ENCODE peak calls at places on chromosomes 6 and 20, in seven cellular contexts. One of them, this sample, is unnamed.

GRCh38 chr6:139323511-139324445 is 32.0 kb upstream of the TXLNB start:
- DNase-seq in GOT3: no peak
- DNase-seq in NCI-H524 treated with DMSO at 0.1 percent for 48 hours: no peak
- DNase-seq in COR-L47: no peak
- DNase-seq in stimulated activated CD4-positive, alpha-beta T cell treated with anti-CD3 and anti-CD28 coated beads, Interleukin-1b, Interleukin-23, amount 100 ng/mL, for 24 hours: peak; percentile 51
- DNase-seq in stimulated activated CD8-positive, alpha-beta memory T cell treated with anti-CD3 and anti-CD28 coated beads, Interleukin-4, amount 100 ng/mL, for 24 hours: peak; percentile 61
- DNase-seq in GM20000: peak; percentile 36
- DNase-seq in this sample: peak; percentile 98

GRCh38 chr6:157787080-157787479 is 36.0 kb upstream of the SNX9 start:
- DNase-seq in COR-L47: no peak
- DNase-seq in GM20000: no peak
- DNase-seq in GOT3: no peak
- DNase-seq in stimulated activated CD4-positive, alpha-beta T cell treated with anti-CD3 and anti-CD28 coated beads, Interleukin-1b, Interleukin-23, amount 100 ng/mL, for 24 hours: no peak
- DNase-seq in stimulated activated CD8-positive, alpha-beta memory T cell treated with anti-CD3 and anti-CD28 coated beads, Interleukin-4, amount 100 ng/mL, for 24 hours: no peak
- DNase-seq in NCI-H524 treated with DMSO at 0.1 percent for 48 hours: no peak
- DNase-seq in this sample: no peak

GRCh38 chr6:47308674-47309325 is 905 bp downstream of the TNFRSF21 start:
- DNase-seq in stimulated activated CD8-positive, alpha-beta memory T cell treated with anti-CD3 and anti-CD28 coated beads, Interleukin-4, amount 100 ng/mL, for 24 hours: no peak
- DNase-seq in GOT3: no peak
- DNase-seq in NCI-H524 treated with DMSO at 0.1 percent for 48 hours: no peak
- DNase-seq in GM20000: no peak
- DNase-seq in COR-L47: no peak
- DNase-seq in stimulated activated CD4-positive, alpha-beta T cell treated with anti-CD3 and anti-CD28 coated beads, Interleukin-1b, Interleukin-23, amount 100 ng/mL, for 24 hours: no peak
- DNase-seq in this sample: no peak

GRCh38 chr6:43178951-43179830 is 2.8 kb upstream of the CUL9 start:
- DNase-seq in COR-L47: no peak
- DNase-seq in GM20000: no peak
- DNase-seq in GOT3: no peak
- DNase-seq in stimulated activated CD4-positive, alpha-beta T cell treated with anti-CD3 and anti-CD28 coated beads, Interleukin-1b, Interleukin-23, amount 100 ng/mL, for 24 hours: no peak
- DNase-seq in stimulated activated CD8-positive, alpha-beta memory T cell treated with anti-CD3 and anti-CD28 coated beads, Interleukin-4, amount 100 ng/mL, for 24 hours: no peak
- DNase-seq in NCI-H524 treated with DMSO at 0.1 percent for 48 hours: no peak
- DNase-seq in this sample: no peak

GRCh38 chr20:4748847-4749246 is 27.1 kb downstream of the PRND start:
- DNase-seq in COR-L47: peak; percentile 10
- DNase-seq in stimulated activated CD8-positive, alpha-beta memory T cell treated with anti-CD3 and anti-CD28 coated beads, Interleukin-4, amount 100 ng/mL, for 24 hours: no peak
- DNase-seq in GM20000: no peak
- DNase-seq in NCI-H524 treated with DMSO at 0.1 percent for 48 hours: no peak
- DNase-seq in GOT3: no peak
- DNase-seq in stimulated activated CD4-positive, alpha-beta T cell treated with anti-CD3 and anti-CD28 coated beads, Interleukin-1b, Interleukin-23, amount 100 ng/mL, for 24 hours: no peak
- DNase-seq in this sample: no peak

GRCh38 chr6:33344771-33345697 is 27.5 kb upstream of the ZBTB22 start:
- DNase-seq in stimulated activated CD4-positive, alpha-beta T cell treated with anti-CD3 and anti-CD28 coated beads, Interleukin-1b, Interleukin-23, amount 100 ng/mL, for 24 hours: no peak
- DNase-seq in COR-L47: peak; percentile 80
- DNase-seq in GOT3: no peak
- DNase-seq in NCI-H524 treated with DMSO at 0.1 percent for 48 hours: peak; percentile 32
- DNase-seq in GM20000: peak; percentile 73
- DNase-seq in stimulated activated CD8-positive, alpha-beta memory T cell treated with anti-CD3 and anti-CD28 coated beads, Interleukin-4, amount 100 ng/mL, for 24 hours: peak; percentile 45
- DNase-seq in this sample: peak; percentile 36

GRCh38 chr20:53021934-53022333 is 49.8 kb downstream of the TSHZ2 start:
- DNase-seq in GOT3: no peak
- DNase-seq in stimulated activated CD4-positive, alpha-beta T cell treated with anti-CD3 and anti-CD28 coated beads, Interleukin-1b, Interleukin-23, amount 100 ng/mL, for 24 hours: no peak
- DNase-seq in stimulated activated CD8-positive, alpha-beta memory T cell treated with anti-CD3 and anti-CD28 coated beads, Interleukin-4, amount 100 ng/mL, for 24 hours: no peak
- DNase-seq in NCI-H524 treated with DMSO at 0.1 percent for 48 hours: no peak
- DNase-seq in COR-L47: no peak
- DNase-seq in GM20000: no peak
- DNase-seq in this sample: no peak

GRCh38 chr20:8901237-8902025 is 167.5 kb upstream of the PLCB4 start:
- DNase-seq in COR-L47: no peak
- DNase-seq in GM20000: no peak
- DNase-seq in NCI-H524 treated with DMSO at 0.1 percent for 48 hours: peak; percentile 72
- DNase-seq in stimulated activated CD4-positive, alpha-beta T cell treated with anti-CD3 and anti-CD28 coated beads, Interleukin-1b, Interleukin-23, amount 100 ng/mL, for 24 hours: no peak
- DNase-seq in GOT3: no peak
- DNase-seq in stimulated activated CD8-positive, alpha-beta memory T cell treated with anti-CD3 and anti-CD28 coated beads, Interleukin-4, amount 100 ng/mL, for 24 hours: no peak
- DNase-seq in this sample: no peak

GRCh38 chr20:43820742-43821330 is 93.8 kb upstream of the TOX2 start:
- DNase-seq in GOT3: no peak
- DNase-seq in NCI-H524 treated with DMSO at 0.1 percent for 48 hours: no peak
- DNase-seq in stimulated activated CD4-positive, alpha-beta T cell treated with anti-CD3 and anti-CD28 coated beads, Interleukin-1b, Interleukin-23, amount 100 ng/mL, for 24 hours: no peak
- DNase-seq in GM20000: no peak
- DNase-seq in stimulated activated CD8-positive, alpha-beta memory T cell treated with anti-CD3 and anti-CD28 coated beads, Interleukin-4, amount 100 ng/mL, for 24 hours: no peak
- DNase-seq in COR-L47: no peak
- DNase-seq in this sample: no peak

GRCh38 chr6:87700729-87701675 is 1.0 kb downstream of the AKIRIN2 start:
- DNase-seq in stimulated activated CD4-positive, alpha-beta T cell treated with anti-CD3 and anti-CD28 coated beads, Interleukin-1b, Interleukin-23, amount 100 ng/mL, for 24 hours: no peak
- DNase-seq in stimulated activated CD8-positive, alpha-beta memory T cell treated with anti-CD3 and anti-CD28 coated beads, Interleukin-4, amount 100 ng/mL, for 24 hours: no peak
- DNase-seq in COR-L47: peak; percentile 29
- DNase-seq in GM20000: peak; percentile 69
- DNase-seq in GOT3: no peak
- DNase-seq in NCI-H524 treated with DMSO at 0.1 percent for 48 hours: peak; percentile 47
- DNase-seq in this sample: peak; percentile 15

GRCh38 chr6:111524252-111524651 is 41.2 kb upstream of the REV3L start:
- DNase-seq in GM20000: no peak
- DNase-seq in stimulated activated CD4-positive, alpha-beta T cell treated with anti-CD3 and anti-CD28 coated beads, Interleukin-1b, Interleukin-23, amount 100 ng/mL, for 24 hours: no peak
- DNase-seq in stimulated activated CD8-positive, alpha-beta memory T cell treated with anti-CD3 and anti-CD28 coated beads, Interleukin-4, amount 100 ng/mL, for 24 hours: no peak
- DNase-seq in NCI-H524 treated with DMSO at 0.1 percent for 48 hours: no peak
- DNase-seq in GOT3: no peak
- DNase-seq in COR-L47: no peak
- DNase-seq in this sample: no peak

GRCh38 chr6:35341557-35341956 is 801 bp upstream of the PPARD start:
- DNase-seq in stimulated activated CD8-positive, alpha-beta memory T cell treated with anti-CD3 and anti-CD28 coated beads, Interleukin-4, amount 100 ng/mL, for 24 hours: no peak
- DNase-seq in GM20000: no peak
- DNase-seq in stimulated activated CD4-positive, alpha-beta T cell treated with anti-CD3 and anti-CD28 coated beads, Interleukin-1b, Interleukin-23, amount 100 ng/mL, for 24 hours: no peak
- DNase-seq in GOT3: no peak
- DNase-seq in NCI-H524 treated with DMSO at 0.1 percent for 48 hours: no peak
- DNase-seq in COR-L47: no peak
- DNase-seq in this sample: no peak

GRCh38 chr6:148364056-148364844 is 21.6 kb downstream of the SASH1 start:
- DNase-seq in GM20000: no peak
- DNase-seq in NCI-H524 treated with DMSO at 0.1 percent for 48 hours: no peak
- DNase-seq in stimulated activated CD4-positive, alpha-beta T cell treated with anti-CD3 and anti-CD28 coated beads, Interleukin-1b, Interleukin-23, amount 100 ng/mL, for 24 hours: no peak
- DNase-seq in GOT3: no peak
- DNase-seq in COR-L47: no peak
- DNase-seq in stimulated activated CD8-positive, alpha-beta memory T cell treated with anti-CD3 and anti-CD28 coated beads, Interleukin-4, amount 100 ng/mL, for 24 hours: no peak
- DNase-seq in this sample: no peak

GRCh38 chr20:57760698-57761412 is 51.0 kb upstream of the PMEPA1 start:
- DNase-seq in COR-L47: no peak
- DNase-seq in GM20000: no peak
- DNase-seq in stimulated activated CD8-positive, alpha-beta memory T cell treated with anti-CD3 and anti-CD28 coated beads, Interleukin-4, amount 100 ng/mL, for 24 hours: no peak
- DNase-seq in GOT3: no peak
- DNase-seq in stimulated activated CD4-positive, alpha-beta T cell treated with anti-CD3 and anti-CD28 coated beads, Interleukin-1b, Interleukin-23, amount 100 ng/mL, for 24 hours: no peak
- DNase-seq in NCI-H524 treated with DMSO at 0.1 percent for 48 hours: no peak
- DNase-seq in this sample: no peak

GRCh38 chr20:25669826-25670422 is 26.7 kb downstream of the ZNF337 start:
- DNase-seq in stimulated activated CD4-positive, alpha-beta T cell treated with anti-CD3 and anti-CD28 coated beads, Interleukin-1b, Interleukin-23, amount 100 ng/mL, for 24 hours: no peak
- DNase-seq in NCI-H524 treated with DMSO at 0.1 percent for 48 hours: no peak
- DNase-seq in GOT3: no peak
- DNase-seq in stimulated activated CD8-positive, alpha-beta memory T cell treated with anti-CD3 and anti-CD28 coated beads, Interleukin-4, amount 100 ng/mL, for 24 hours: no peak
- DNase-seq in GM20000: no peak
- DNase-seq in COR-L47: no peak
- DNase-seq in this sample: no peak

GRCh38 chr20:824916-825315 is 8.6 kb upstream of the FAM110A start:
- DNase-seq in NCI-H524 treated with DMSO at 0.1 percent for 48 hours: no peak
- DNase-seq in GOT3: no peak
- DNase-seq in GM20000: no peak
- DNase-seq in stimulated activated CD4-positive, alpha-beta T cell treated with anti-CD3 and anti-CD28 coated beads, Interleukin-1b, Interleukin-23, amount 100 ng/mL, for 24 hours: no peak
- DNase-seq in COR-L47: no peak
- DNase-seq in stimulated activated CD8-positive, alpha-beta memory T cell treated with anti-CD3 and anti-CD28 coated beads, Interleukin-4, amount 100 ng/mL, for 24 hours: no peak
- DNase-seq in this sample: no peak

GRCh38 chr6:15303162-15303919 is 57.5 kb downstream of the JARID2 start:
- DNase-seq in NCI-H524 treated with DMSO at 0.1 percent for 48 hours: no peak
- DNase-seq in stimulated activated CD4-positive, alpha-beta T cell treated with anti-CD3 and anti-CD28 coated beads, Interleukin-1b, Interleukin-23, amount 100 ng/mL, for 24 hours: no peak
- DNase-seq in COR-L47: no peak
- DNase-seq in GM20000: no peak
- DNase-seq in stimulated activated CD8-positive, alpha-beta memory T cell treated with anti-CD3 and anti-CD28 coated beads, Interleukin-4, amount 100 ng/mL, for 24 hours: no peak
- DNase-seq in GOT3: no peak
- DNase-seq in this sample: no peak

GRCh38 chr6:138948028-138948427 is 40.0 kb downstream of the REPS1 start:
- DNase-seq in GM20000: no peak
- DNase-seq in NCI-H524 treated with DMSO at 0.1 percent for 48 hours: no peak
- DNase-seq in stimulated activated CD8-positive, alpha-beta memory T cell treated with anti-CD3 and anti-CD28 coated beads, Interleukin-4, amount 100 ng/mL, for 24 hours: no peak
- DNase-seq in GOT3: no peak
- DNase-seq in COR-L47: no peak
- DNase-seq in stimulated activated CD4-positive, alpha-beta T cell treated with anti-CD3 and anti-CD28 coated beads, Interleukin-1b, Interleukin-23, amount 100 ng/mL, for 24 hours: no peak
- DNase-seq in this sample: no peak

GRCh38 chr20:57480444-57481152 is 44.3 kb downstream of the CTCFL start:
- DNase-seq in COR-L47: no peak
- DNase-seq in NCI-H524 treated with DMSO at 0.1 percent for 48 hours: no peak
- DNase-seq in GOT3: no peak
- DNase-seq in stimulated activated CD4-positive, alpha-beta T cell treated with anti-CD3 and anti-CD28 coated beads, Interleukin-1b, Interleukin-23, amount 100 ng/mL, for 24 hours: no peak
- DNase-seq in stimulated activated CD8-positive, alpha-beta memory T cell treated with anti-CD3 and anti-CD28 coated beads, Interleukin-4, amount 100 ng/mL, for 24 hours: no peak
- DNase-seq in GM20000: peak; percentile 78
- DNase-seq in this sample: no peak

GRCh38 chr6:28597217-28597835 is 71.6 kb downstream of the GPX5 start:
- DNase-seq in stimulated activated CD4-positive, alpha-beta T cell treated with anti-CD3 and anti-CD28 coated beads, Interleukin-1b, Interleukin-23, amount 100 ng/mL, for 24 hours: no peak
- DNase-seq in GOT3: no peak
- DNase-seq in stimulated activated CD8-positive, alpha-beta memory T cell treated with anti-CD3 and anti-CD28 coated beads, Interleukin-4, amount 100 ng/mL, for 24 hours: no peak
- DNase-seq in GM20000: no peak
- DNase-seq in COR-L47: peak; percentile 46
- DNase-seq in NCI-H524 treated with DMSO at 0.1 percent for 48 hours: peak; percentile 84
- DNase-seq in this sample: no peak

GRCh38 chr6:154613137-154613676 is 102.7 kb upstream of the CNKSR3 start:
- DNase-seq in GM20000: no peak
- DNase-seq in NCI-H524 treated with DMSO at 0.1 percent for 48 hours: no peak
- DNase-seq in stimulated activated CD8-positive, alpha-beta memory T cell treated with anti-CD3 and anti-CD28 coated beads, Interleukin-4, amount 100 ng/mL, for 24 hours: no peak
- DNase-seq in stimulated activated CD4-positive, alpha-beta T cell treated with anti-CD3 and anti-CD28 coated beads, Interleukin-1b, Interleukin-23, amount 100 ng/mL, for 24 hours: no peak
- DNase-seq in COR-L47: no peak
- DNase-seq in GOT3: no peak
- DNase-seq in this sample: no peak

GRCh38 chr6:110063864-110064263 is 85.8 kb downstream of the GPR6 start:
- DNase-seq in GOT3: no peak
- DNase-seq in GM20000: peak; percentile 23
- DNase-seq in stimulated activated CD4-positive, alpha-beta T cell treated with anti-CD3 and anti-CD28 coated beads, Interleukin-1b, Interleukin-23, amount 100 ng/mL, for 24 hours: no peak
- DNase-seq in NCI-H524 treated with DMSO at 0.1 percent for 48 hours: no peak
- DNase-seq in COR-L47: no peak
- DNase-seq in stimulated activated CD8-positive, alpha-beta memory T cell treated with anti-CD3 and anti-CD28 coated beads, Interleukin-4, amount 100 ng/mL, for 24 hours: no peak
- DNase-seq in this sample: no peak

GRCh38 chr6:34132486-34133185 is 13.3 kb downstream of the GRM4 start:
- DNase-seq in COR-L47: no peak
- DNase-seq in stimulated activated CD8-positive, alpha-beta memory T cell treated with anti-CD3 and anti-CD28 coated beads, Interleukin-4, amount 100 ng/mL, for 24 hours: no peak
- DNase-seq in GOT3: no peak
- DNase-seq in GM20000: peak; percentile 60
- DNase-seq in stimulated activated CD4-positive, alpha-beta T cell treated with anti-CD3 and anti-CD28 coated beads, Interleukin-1b, Interleukin-23, amount 100 ng/mL, for 24 hours: no peak
- DNase-seq in NCI-H524 treated with DMSO at 0.1 percent for 48 hours: no peak
- DNase-seq in this sample: no peak

GRCh38 chr6:153084393-153084792 is 46.7 kb downstream of the RGS17 start:
- DNase-seq in stimulated activated CD4-positive, alpha-beta T cell treated with anti-CD3 and anti-CD28 coated beads, Interleukin-1b, Interleukin-23, amount 100 ng/mL, for 24 hours: no peak
- DNase-seq in COR-L47: no peak
- DNase-seq in GOT3: no peak
- DNase-seq in stimulated activated CD8-positive, alpha-beta memory T cell treated with anti-CD3 and anti-CD28 coated beads, Interleukin-4, amount 100 ng/mL, for 24 hours: no peak
- DNase-seq in GM20000: no peak
- DNase-seq in NCI-H524 treated with DMSO at 0.1 percent for 48 hours: no peak
- DNase-seq in this sample: no peak

GRCh38 chr6:111721677-111722219 is 116.1 kb upstream of the TRAF3IP2 start:
- DNase-seq in NCI-H524 treated with DMSO at 0.1 percent for 48 hours: no peak
- DNase-seq in GM20000: peak; percentile 36
- DNase-seq in stimulated activated CD8-positive, alpha-beta memory T cell treated with anti-CD3 and anti-CD28 coated beads, Interleukin-4, amount 100 ng/mL, for 24 hours: no peak
- DNase-seq in stimulated activated CD4-positive, alpha-beta T cell treated with anti-CD3 and anti-CD28 coated beads, Interleukin-1b, Interleukin-23, amount 100 ng/mL, for 24 hours: no peak
- DNase-seq in COR-L47: no peak
- DNase-seq in GOT3: no peak
- DNase-seq in this sample: no peak

GRCh38 chr20:33689973-33690372 is 3.8 kb upstream of the E2F1 start:
- DNase-seq in NCI-H524 treated with DMSO at 0.1 percent for 48 hours: no peak
- DNase-seq in GOT3: no peak
- DNase-seq in GM20000: no peak
- DNase-seq in COR-L47: no peak
- DNase-seq in stimulated activated CD8-positive, alpha-beta memory T cell treated with anti-CD3 and anti-CD28 coated beads, Interleukin-4, amount 100 ng/mL, for 24 hours: peak; percentile 29
- DNase-seq in stimulated activated CD4-positive, alpha-beta T cell treated with anti-CD3 and anti-CD28 coated beads, Interleukin-1b, Interleukin-23, amount 100 ng/mL, for 24 hours: no peak
- DNase-seq in this sample: peak; percentile 10

GRCh38 chr6:29748391-29749352 is 25.4 kb downstream of the HLA-F start:
- DNase-seq in NCI-H524 treated with DMSO at 0.1 percent for 48 hours: no peak
- DNase-seq in COR-L47: peak; percentile 89
- DNase-seq in stimulated activated CD4-positive, alpha-beta T cell treated with anti-CD3 and anti-CD28 coated beads, Interleukin-1b, Interleukin-23, amount 100 ng/mL, for 24 hours: peak; percentile 80
- DNase-seq in stimulated activated CD8-positive, alpha-beta memory T cell treated with anti-CD3 and anti-CD28 coated beads, Interleukin-4, amount 100 ng/mL, for 24 hours: peak; percentile 80
- DNase-seq in GOT3: peak; percentile 45
- DNase-seq in GM20000: peak; percentile 94
- DNase-seq in this sample: no peak